ENCODE peak calls at places on chromosomes 11 and 22, in ten cellular contexts. U, B, G, V, M, L, D, Q, W and S are unnamed samples.

GRCh38 chr11:6736495-6737121 is 35.2 kb downstream of the OR2AG2 start:
- DNase-seq in Q (no peak), M (no peak), U (no peak), B (no peak), V (no peak), W (no peak), L (no peak), G (peak), D (peak), S (no peak)

GRCh38 chr11:27171391-27171790 is 130.8 kb downstream of the BBOX1 start:
- DNase-seq in V (no peak), D (no peak), B (no peak), L (no peak), Q (no peak), W (no peak), G (no peak), M (no peak), U (no peak), S (no peak)

GRCh38 chr22:39614442-39614841 is 43.9 kb downstream of the CACNA1I start:
- DNase-seq in G (no peak), L (no peak), B (no peak), V (no peak), W (no peak), Q (no peak), D (no peak), M (no peak), U (no peak), S (no peak)

GRCh38 chr11:116033931-116034553 is 529.8 kb upstream of the CADM1 start:
- DNase-seq in D (no peak), U (no peak), G (no peak), M (no peak), L (no peak), W (no peak), Q (no peak), V (no peak), B (no peak), S (peak)

GRCh38 chr22:19115628-19116027 is 6.6 kb downstream of the DGCR2 start:
- DNase-seq in B (no peak), G (no peak), V (no peak), W (no peak), L (no peak), M (no peak), U (no peak), D (peak), Q (no peak), S (no peak)

GRCh38 chr22:32698926-32699619 is 102.4 kb upstream of the TIMP3 start:
- DNase-seq in B (peak), U (no peak), V (no peak), L (no peak), W (no peak), D (no peak), M (no peak), G (no peak), Q (no peak), S (no peak)

GRCh38 chr11:68396526-68396925 is 64.0 kb upstream of the PPP6R3 start:
- DNase-seq in V (no peak), W (no peak), M (no peak), D (no peak), Q (no peak), U (no peak), L (no peak), G (no peak), B (no peak), S (peak)

GRCh38 chr11:73334244-73335203 is 26.4 kb downstream of the ARHGEF17 start:
- DNase-seq in L (peak), B (peak), G (peak), D (peak), M (no peak), W (peak), U (no peak), Q (no peak), V (peak), S (no peak)

GRCh38 chr11:134033696-134034491 is 35.0 kb upstream of the JAM3 start:
- DNase-seq in V (peak), B (peak), M (peak), D (peak), Q (peak), W (peak), G (peak), L (peak), U (peak), S (peak)

GRCh38 chr11:1820463-1821325 is 14.1 kb upstream of the SYT8 start:
- DNase-seq in U (no peak), L (peak), W (no peak), M (no peak), Q (no peak), V (no peak), G (no peak), B (no peak), D (peak), S (no peak)

GRCh38 chr22:33969052-33969451 is 48.8 kb upstream of the LARGE1 start:
- DNase-seq in M (no peak), B (no peak), D (no peak), G (peak), U (no peak), V (peak), Q (no peak), L (no peak), W (no peak), S (no peak)

GRCh38 chr11:45102361-45102809 is 44.1 kb upstream of the PRDM11 start:
- DNase-seq in V (no peak), L (no peak), M (no peak), G (no peak), W (no peak), B (no peak), D (no peak), U (no peak), Q (no peak), S (no peak)

GRCh38 chr22:39419096-39419495 is 19.5 kb downstream of the TAB1 start:
- DNase-seq in W (no peak), U (no peak), D (no peak), L (no peak), B (no peak), M (no peak), Q (no peak), V (no peak), G (no peak), S (no peak)

GRCh38 chr11:3178349-3178748 is 13.2 kb upstream of the OSBPL5 start:
- DNase-seq in B (no peak), D (peak), L (peak), W (no peak), G (no peak), U (no peak), Q (no peak), M (no peak), V (no peak), S (no peak)

GRCh38 chr11:111696556-111696955 is 69.6 kb downstream of the PPP2R1B start:
- DNase-seq in V (no peak), L (no peak), D (peak), G (peak), Q (no peak), U (no peak), M (no peak), W (no peak), B (no peak), S (no peak)

GRCh38 chr11:73195191-73196007 is 22.7 kb upstream of the P2RY2 start:
- DNase-seq in V (peak), G (peak), B (no peak), W (peak), M (no peak), L (no peak), D (peak), Q (no peak), U (no peak), S (no peak)

GRCh38 chr11:83002522-83002921 is 69.2 kb downstream of the RAB30 start:
- DNase-seq in L (no peak), V (no peak), U (no peak), G (no peak), B (no peak), W (no peak), M (no peak), D (no peak), Q (no peak), S (no peak)

GRCh38 chr11:20162824-20163777 is 2.8 kb upstream of the DBX1 start:
- DNase-seq in V (no peak), G (no peak), U (no peak), M (no peak), L (peak), D (peak), B (no peak), Q (no peak), W (no peak), S (peak)

GRCh38 chr11:8671651-8672062 is 10.8 kb downstream of the TRIM66 start:
- DNase-seq in W (no peak), V (peak), U (no peak), M (no peak), G (no peak), L (no peak), Q (no peak), B (peak), D (no peak), S (no peak)

GRCh38 chr22:37292641-37293040 is 10.3 kb downstream of the CYTH4 start:
- DNase-seq in Q (no peak), B (no peak), M (no peak), V (no peak), W (no peak), G (no peak), L (no peak), D (no peak), U (no peak), S (no peak)

GRCh38 chr22:45966320-45966891 is 10.6 kb downstream of the WNT7B start:
- DNase-seq in M (no peak), G (no peak), L (no peak), V (no peak), Q (no peak), D (no peak), B (no peak), U (no peak), W (no peak), S (no peak)